ENCODE peak calls at places on chromosomes 16 and 17, in five cellular contexts. One of them, this sample, is unnamed.

GRCh38 chr17:75194879-75195278 is 10.6 kb upstream of the NUP85 start:
- DNase-seq in hepatocyte: no peak
- DNase-seq in brain microvascular endothelial cell: no peak
- DNase-seq in mesenchymal stem cell: no peak
- DNase-seq in tibial artery: no peak
- DNase-seq in this sample: no peak

GRCh38 chr16:27205436-27206065 is 2.2 kb downstream of the KDM8 start:
- DNase-seq in hepatocyte: no peak
- DNase-seq in mesenchymal stem cell: no peak
- DNase-seq in brain microvascular endothelial cell: no peak
- DNase-seq in tibial artery: no peak
- DNase-seq in this sample: no peak

GRCh38 chr17:67578058-67578457 is 139.7 kb upstream of the NOL11 start:
- DNase-seq in brain microvascular endothelial cell: no peak
- DNase-seq in tibial artery: no peak
- DNase-seq in mesenchymal stem cell: no peak
- DNase-seq in hepatocyte: no peak
- DNase-seq in this sample: no peak

GRCh38 chr16:5054876-5055865 is 10.6 kb downstream of the C16orf89 start:
- DNase-seq in brain microvascular endothelial cell: no peak
- DNase-seq in hepatocyte: no peak
- DNase-seq in tibial artery: no peak
- DNase-seq in mesenchymal stem cell: no peak
- DNase-seq in this sample: no peak

GRCh38 chr16:54287758-54288591 is 1.4 kb upstream of the IRX3 start:
- DNase-seq in mesenchymal stem cell: no peak
- DNase-seq in hepatocyte: no peak
- DNase-seq in tibial artery: no peak
- DNase-seq in brain microvascular endothelial cell: no peak
- DNase-seq in this sample: no peak

GRCh38 chr16:78737630-78738029 is 638.2 kb downstream of the WWOX start:
- DNase-seq in mesenchymal stem cell: no peak
- DNase-seq in hepatocyte: no peak
- DNase-seq in brain microvascular endothelial cell: no peak
- DNase-seq in tibial artery: no peak
- DNase-seq in this sample: no peak

GRCh38 chr16:11379420-11379819 is 34.2 kb downstream of the RMI2 start:
- DNase-seq in tibial artery: no peak
- DNase-seq in hepatocyte: no peak
- DNase-seq in brain microvascular endothelial cell: no peak
- DNase-seq in mesenchymal stem cell: no peak
- DNase-seq in this sample: no peak

GRCh38 chr16:77951788-77952187 is 70.6 kb upstream of the CLEC3A start:
- DNase-seq in hepatocyte: peak; percentile 67
- DNase-seq in mesenchymal stem cell: no peak
- DNase-seq in tibial artery: no peak
- DNase-seq in brain microvascular endothelial cell: no peak
- DNase-seq in this sample: peak; percentile 22

GRCh38 chr16:728131-728889 is 1.4 kb downstream of the HAGHL start:
- DNase-seq in hepatocyte: peak; percentile 85
- DNase-seq in tibial artery: peak; percentile 49
- DNase-seq in mesenchymal stem cell: peak; percentile 89
- DNase-seq in brain microvascular endothelial cell: peak; percentile 63
- DNase-seq in this sample: peak; percentile 50

DNA sequence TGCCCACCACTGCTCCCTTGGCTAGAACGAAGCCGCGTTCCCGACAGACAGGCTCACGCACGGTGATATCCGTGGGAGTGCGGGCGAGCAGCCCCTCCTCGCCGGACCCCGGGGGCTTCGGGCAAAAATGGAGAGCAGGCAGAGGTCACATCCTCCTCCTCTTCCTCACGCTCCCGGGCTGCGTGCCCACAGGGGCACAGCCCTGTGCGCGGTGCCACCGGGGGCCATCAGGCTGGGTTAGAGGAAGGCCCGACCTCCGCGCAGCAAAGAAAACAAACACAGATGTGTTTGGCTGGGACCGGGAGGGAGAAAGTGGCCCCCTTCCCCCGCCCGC is 519 bp upstream of the NTN1 start:
- DNase-seq in brain microvascular endothelial cell: no peak
- DNase-seq in tibial artery: no peak
- DNase-seq in mesenchymal stem cell: no peak
- DNase-seq in hepatocyte: no peak
- DNase-seq in this sample: no peak
- H3K4me3 ChIP-seq in brain microvascular endothelial cell: peak overlapping the region; percentile 45
- H3K4me3 ChIP-seq in tibial artery: peak overlapping the region; percentile 87
- H3K4me3 ChIP-seq in mesenchymal stem cell: peak overlapping the region; percentile 69
- H3K4me3 ChIP-seq in hepatocyte: peak overlapping the region; percentile 72
- H3K4me3 ChIP-seq in this sample: peak overlapping the region; percentile 30

DNA sequence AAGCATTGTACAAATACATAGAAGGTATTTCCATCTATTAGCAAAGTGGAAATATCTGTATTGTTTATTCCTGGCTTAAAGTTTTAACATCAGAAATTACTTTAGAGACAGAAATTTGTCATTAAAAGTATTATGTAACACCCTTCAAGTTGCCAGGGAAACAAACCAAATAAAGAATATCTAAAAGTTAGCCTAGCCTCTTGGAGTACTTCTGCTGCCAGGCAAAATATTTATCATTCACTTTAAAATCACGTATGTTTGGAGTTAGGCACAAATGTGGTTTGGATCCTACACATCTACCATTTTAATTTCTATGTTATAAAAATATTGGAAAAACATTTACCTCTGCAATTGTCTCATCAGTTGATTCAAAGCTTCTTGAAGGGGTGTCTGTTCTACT is 14.7 kb downstream of the BRD7 start:
- DNase-seq in mesenchymal stem cell: no peak
- DNase-seq in brain microvascular endothelial cell: no peak
- DNase-seq in tibial artery: no peak
- DNase-seq in hepatocyte: no peak
- DNase-seq in this sample: no peak
- H3K36me3 ChIP-seq in mesenchymal stem cell: peaks cover 78% of the 10 kb centered on the region
- H3K36me3 ChIP-seq in brain microvascular endothelial cell: peaks cover 21% of the 10 kb centered on the region
- H3K36me3 ChIP-seq in tibial artery: peaks cover 40% of the 10 kb centered on the region
- H3K36me3 ChIP-seq in hepatocyte: peaks cover 3% of the 10 kb centered on the region
- H3K36me3 ChIP-seq in this sample: peaks cover 2% of the 10 kb centered on the region

DNA sequence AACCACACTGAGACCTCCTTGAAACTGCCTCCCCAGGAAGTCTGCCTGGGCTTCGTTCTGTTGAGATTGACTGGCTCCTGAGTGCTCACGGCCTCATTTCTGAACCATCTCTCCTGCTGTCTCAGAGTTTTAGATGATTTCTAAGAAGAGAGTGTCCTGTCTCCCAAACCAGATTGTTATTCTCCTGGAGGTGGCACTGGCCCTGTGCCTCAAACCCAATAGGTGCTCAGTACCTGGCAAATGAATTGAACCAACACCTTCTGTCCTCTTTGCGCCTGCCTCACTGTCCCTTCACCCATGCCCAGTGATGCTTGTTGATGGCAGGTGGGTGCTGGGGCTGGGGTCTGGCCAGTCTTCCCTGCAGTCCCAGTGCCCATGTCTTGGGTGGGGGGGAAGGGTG is 36.3 kb upstream of the C1QL1 start:
- DNase-seq in hepatocyte: no peak
- DNase-seq in mesenchymal stem cell: no peak
- DNase-seq in tibial artery: no peak
- DNase-seq in brain microvascular endothelial cell: no peak
- DNase-seq in this sample: no peak
- H3K4me3 ChIP-seq in hepatocyte: no peak overlapping the region
- H3K4me3 ChIP-seq in mesenchymal stem cell: no peak overlapping the region
- H3K4me3 ChIP-seq in tibial artery: no peak overlapping the region
- H3K4me3 ChIP-seq in brain microvascular endothelial cell: no peak overlapping the region
- H3K4me3 ChIP-seq in this sample: no peak overlapping the region

DNA sequence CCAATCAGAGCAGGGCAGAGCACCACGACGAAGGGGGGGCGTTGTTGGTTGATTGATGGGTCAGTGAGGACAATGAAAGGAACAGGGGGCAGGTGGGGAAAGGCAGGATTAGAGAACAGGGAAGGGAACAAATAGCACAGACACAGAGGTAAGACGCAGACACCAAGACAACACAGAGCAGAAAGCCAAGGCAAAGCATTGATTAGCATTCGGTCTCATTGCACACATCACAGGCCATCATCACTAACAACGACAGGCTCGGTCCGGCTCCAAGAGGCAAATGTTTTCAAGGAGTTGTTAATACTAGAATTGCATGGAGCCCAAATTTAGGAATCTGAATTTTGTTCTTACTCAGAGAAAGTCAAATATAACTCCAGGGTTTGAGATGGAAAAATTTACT is 34.6 kb upstream of the TRAP1 start:
- DNase-seq in brain microvascular endothelial cell: no peak
- DNase-seq in mesenchymal stem cell: no peak
- DNase-seq in hepatocyte: no peak
- DNase-seq in tibial artery: no peak
- DNase-seq in this sample: no peak
- H3K36me3 ChIP-seq in brain microvascular endothelial cell: peaks cover 24% of the 10 kb centered on the region
- H3K36me3 ChIP-seq in mesenchymal stem cell: peaks cover 84% of the 10 kb centered on the region
- H3K36me3 ChIP-seq in hepatocyte: no peaks in the 10 kb centered on the region
- H3K36me3 ChIP-seq in tibial artery: peaks cover 57% of the 10 kb centered on the region
- H3K36me3 ChIP-seq in this sample: peaks cover 16% of the 10 kb centered on the region

GRCh38 chr17:48357727-48358126 is 72.3 kb downstream of the SKAP1 start:
- DNase-seq in brain microvascular endothelial cell: no peak
- DNase-seq in tibial artery: no peak
- DNase-seq in hepatocyte: no peak
- DNase-seq in mesenchymal stem cell: no peak
- DNase-seq in this sample: no peak
- H3K4me3 ChIP-seq in brain microvascular endothelial cell: no peak overlapping the region
- H3K4me3 ChIP-seq in tibial artery: no peak overlapping the region
- H3K4me3 ChIP-seq in hepatocyte: no peak overlapping the region
- H3K4me3 ChIP-seq in mesenchymal stem cell: no peak overlapping the region
- H3K4me3 ChIP-seq in this sample: no peak overlapping the region

This sample was measured in small intestine.